ENCODE peak calls at places on chromosomes 4 and X, in four cellular contexts. One of them, this sample, is unnamed.

GRCh38 chrX:107290019-107290418 is 83.6 kb downstream of the DNAAF6 start:
- DNase-seq in fibroblast of pulmonary artery: no peak
- DNase-seq in right lobe of liver: no peak
- DNase-seq in endothelial cell: no peak
- DNase-seq in this sample: no peak

GRCh38 chr4:18571252-18571885 is 549.8 kb upstream of the LCORL start:
- DNase-seq in fibroblast of pulmonary artery: no peak
- DNase-seq in right lobe of liver: no peak
- DNase-seq in endothelial cell: no peak
- DNase-seq in this sample: no peak

GRCh38 chr4:139824882-139825522 is 159.4 kb downstream of the MGST2 start:
- DNase-seq in fibroblast of pulmonary artery: no peak
- DNase-seq in right lobe of liver: no peak
- DNase-seq in endothelial cell: peak; percentile 29
- DNase-seq in this sample: no peak

GRCh38 chr4:112234952-112235609 is 3.5 kb downstream of the AP1AR start:
- DNase-seq in fibroblast of pulmonary artery: peak; percentile 90
- DNase-seq in right lobe of liver: no peak
- DNase-seq in endothelial cell: peak; percentile 57
- DNase-seq in this sample: peak; percentile 44

GRCh38 chrX:133645977-133646750 is 230.9 kb upstream of the GPC4 start:
- DNase-seq in fibroblast of pulmonary artery: peak; percentile 91
- DNase-seq in right lobe of liver: no peak
- DNase-seq in endothelial cell: no peak
- DNase-seq in this sample: no peak

GRCh38 chr4:176492648-176493302 is 173.0 kb downstream of the SPCS3 start:
- DNase-seq in fibroblast of pulmonary artery: peak; percentile 72
- DNase-seq in right lobe of liver: no peak
- DNase-seq in endothelial cell: no peak
- DNase-seq in this sample: no peak

GRCh38 chrX:46279214-46279924 is 265.9 kb downstream of the ZNF674 start:
- DNase-seq in fibroblast of pulmonary artery: no peak
- DNase-seq in right lobe of liver: no peak
- DNase-seq in endothelial cell: no peak
- DNase-seq in this sample: no peak

GRCh38 chrX:132900631-132901030 is 57.8 kb downstream of the HS6ST2 start:
- DNase-seq in fibroblast of pulmonary artery: peak; percentile 13
- DNase-seq in right lobe of liver: no peak
- DNase-seq in endothelial cell: no peak
- DNase-seq in this sample: no peak

GRCh38 chr4:87073570-87074470 is 139.0 kb downstream of the AFF1 start:
- DNase-seq in fibroblast of pulmonary artery: no peak
- DNase-seq in right lobe of liver: peak; percentile 53
- DNase-seq in endothelial cell: no peak
- DNase-seq in this sample: no peak

GRCh38 chrX:38804481-38805293 is 3.4 kb downstream of the MID1IP1 start:
- DNase-seq in fibroblast of pulmonary artery: peak; percentile 25
- DNase-seq in right lobe of liver: peak; percentile 27
- DNase-seq in endothelial cell: peak; percentile 34
- DNase-seq in this sample: no peak

GRCh38 chr4:75110061-75110460 is 177.1 kb downstream of the PARM1 start:
- DNase-seq in fibroblast of pulmonary artery: no peak
- DNase-seq in right lobe of liver: no peak
- DNase-seq in endothelial cell: no peak
- DNase-seq in this sample: no peak

GRCh38 chr4:172129593-172129992 is 316.4 kb downstream of the GALNTL6 start:
- DNase-seq in fibroblast of pulmonary artery: no peak
- DNase-seq in right lobe of liver: no peak
- DNase-seq in endothelial cell: no peak
- DNase-seq in this sample: no peak

GRCh38 chr4:153467154-153467896 is 1.2 kb downstream of the TMEM131L start:
- DNase-seq in fibroblast of pulmonary artery: no peak
- DNase-seq in right lobe of liver: peak; percentile 92
- DNase-seq in endothelial cell: peak; percentile 30
- DNase-seq in this sample: no peak

GRCh38 chr4:124564121-124564520 is 148.4 kb downstream of the ANKRD50 start:
- DNase-seq in fibroblast of pulmonary artery: peak; percentile 13
- DNase-seq in right lobe of liver: no peak
- DNase-seq in endothelial cell: no peak
- DNase-seq in this sample: no peak

GRCh38 chr4:26787461-26788340 is 72.9 kb upstream of the STIM2 start:
- DNase-seq in fibroblast of pulmonary artery: peak; percentile 59
- DNase-seq in right lobe of liver: peak; percentile 70
- DNase-seq in endothelial cell: no peak
- DNase-seq in this sample: no peak

GRCh38 chrX:68912113-68912980 is 83.5 kb downstream of the EFNB1 start:
- DNase-seq in fibroblast of pulmonary artery: no peak
- DNase-seq in right lobe of liver: no peak
- DNase-seq in endothelial cell: no peak
- DNase-seq in this sample: no peak

GRCh38 chrX:133674726-133675470 is 259.6 kb upstream of the GPC4 start:
- DNase-seq in fibroblast of pulmonary artery: no peak
- DNase-seq in right lobe of liver: no peak
- DNase-seq in endothelial cell: no peak
- DNase-seq in this sample: no peak

GRCh38 chr4:106914223-106914622 is 121.9 kb downstream of the DKK2 start:
- DNase-seq in fibroblast of pulmonary artery: peak; percentile 20
- DNase-seq in right lobe of liver: no peak
- DNase-seq in endothelial cell: no peak
- DNase-seq in this sample: no peak

GRCh38 chrX:74492720-74493201 is 71.5 kb downstream of the SLC16A2 start:
- DNase-seq in fibroblast of pulmonary artery: peak; percentile 1
- DNase-seq in right lobe of liver: no peak
- DNase-seq in endothelial cell: peak; percentile 6
- DNase-seq in this sample: no peak

GRCh38 chr4:87490664-87491369 is 38.4 kb downstream of the SPARCL1 start:
- DNase-seq in fibroblast of pulmonary artery: no peak
- DNase-seq in right lobe of liver: no peak
- DNase-seq in endothelial cell: no peak
- DNase-seq in this sample: no peak

GRCh38 chr4:1768367-1769034 is 24.6 kb upstream of the FGFR3 start:
- DNase-seq in fibroblast of pulmonary artery: no peak
- DNase-seq in right lobe of liver: no peak
- DNase-seq in endothelial cell: no peak
- DNase-seq in this sample: no peak

GRCh38 chrX:132613801-132614200 is 125.0 kb upstream of the MBNL3 start:
- DNase-seq in fibroblast of pulmonary artery: no peak
- DNase-seq in right lobe of liver: no peak
- DNase-seq in endothelial cell: no peak
- DNase-seq in this sample: no peak

GRCh38 chr4:89599026-89599425 is 237.9 kb downstream of the SNCA start:
- DNase-seq in fibroblast of pulmonary artery: no peak
- DNase-seq in right lobe of liver: no peak
- DNase-seq in endothelial cell: no peak
- DNase-seq in this sample: no peak

GRCh38 chr4:25805255-25805860 is 57.4 kb downstream of the SEL1L3 start:
- DNase-seq in fibroblast of pulmonary artery: no peak
- DNase-seq in right lobe of liver: no peak
- DNase-seq in endothelial cell: no peak
- DNase-seq in this sample: no peak

GRCh38 chrX:85569691-85570090 is 190.2 kb upstream of the POF1B start:
- DNase-seq in fibroblast of pulmonary artery: no peak
- DNase-seq in right lobe of liver: no peak
- DNase-seq in endothelial cell: no peak
- DNase-seq in this sample: no peak

GRCh38 chr4:183876268-183876934 is 28.7 kb upstream of the STOX2 start:
- DNase-seq in fibroblast of pulmonary artery: peak; percentile 91
- DNase-seq in right lobe of liver: peak; percentile 53
- DNase-seq in endothelial cell: no peak
- DNase-seq in this sample: peak; percentile 66

GRCh38 chr4:151344948-151345347 is 19.5 kb upstream of the SH3D19 start:
- DNase-seq in fibroblast of pulmonary artery: no peak
- DNase-seq in right lobe of liver: no peak
- DNase-seq in endothelial cell: no peak
- DNase-seq in this sample: no peak

GRCh38 chr4:129140521-129140920 is 44.6 kb downstream of the C4orf33 start:
- DNase-seq in fibroblast of pulmonary artery: peak; percentile 2
- DNase-seq in right lobe of liver: no peak
- DNase-seq in endothelial cell: no peak
- DNase-seq in this sample: no peak

GRCh38 chr4:125780159-125780558 is 465.4 kb downstream of the FAT4 start:
- DNase-seq in fibroblast of pulmonary artery: peak; percentile 67
- DNase-seq in right lobe of liver: no peak
- DNase-seq in endothelial cell: no peak
- DNase-seq in this sample: no peak

GRCh38 chr4:91769912-91770311 is 533.9 kb upstream of the GRID2 start:
- DNase-seq in fibroblast of pulmonary artery: no peak
- DNase-seq in right lobe of liver: no peak
- DNase-seq in endothelial cell: no peak
- DNase-seq in this sample: no peak

GRCh38 chr4:67152976-67153375 is 392.3 kb downstream of the CENPC start:
- DNase-seq in fibroblast of pulmonary artery: no peak
- DNase-seq in right lobe of liver: no peak
- DNase-seq in endothelial cell: no peak
- DNase-seq in this sample: no peak

GRCh38 chr4:77834403-77834802 is 15.2 kb upstream of the CNOT6L start:
- DNase-seq in fibroblast of pulmonary artery: no peak
- DNase-seq in right lobe of liver: no peak
- DNase-seq in endothelial cell: no peak
- DNase-seq in this sample: no peak

GRCh38 chr4:77827343-77827742 is 8.2 kb upstream of the CNOT6L start:
- DNase-seq in fibroblast of pulmonary artery: no peak
- DNase-seq in right lobe of liver: no peak
- DNase-seq in endothelial cell: no peak
- DNase-seq in this sample: no peak

GRCh38 chr4:77833158-77833724 is 14.1 kb upstream of the CNOT6L start:
- DNase-seq in fibroblast of pulmonary artery: no peak
- DNase-seq in right lobe of liver: no peak
- DNase-seq in endothelial cell: no peak
- DNase-seq in this sample: no peak
- TF ChIP-seq CTCF in fibroblast of pulmonary artery: no peak
- TF ChIP-seq CTCF in right lobe of liver: no peak
- TF ChIP-seq CTCF in endothelial cell: no peak
- TF ChIP-seq CTCF in this sample: no peak

GRCh38 chr4:622996-623913 is 2.1 kb upstream of the PDE6B start:
- DNase-seq in fibroblast of pulmonary artery: no peak
- DNase-seq in right lobe of liver: no peak
- DNase-seq in endothelial cell: no peak
- DNase-seq in this sample: no peak

GRCh38 chr4:623914-624626 is 1.3 kb upstream of the PDE6B start:
- DNase-seq in fibroblast of pulmonary artery: no peak
- DNase-seq in right lobe of liver: no peak
- DNase-seq in endothelial cell: no peak
- DNase-seq in this sample: no peak

GRCh38 chr4:625631-626031 is 258 bp downstream of the PDE6B start:
- DNase-seq in fibroblast of pulmonary artery: no peak
- DNase-seq in right lobe of liver: no peak
- DNase-seq in endothelial cell: no peak
- DNase-seq in this sample: no peak

GRCh38 chr4:626201-627091 is 1.1 kb downstream of the PDE6B start:
- DNase-seq in fibroblast of pulmonary artery: no peak
- DNase-seq in right lobe of liver: no peak
- DNase-seq in endothelial cell: no peak
- DNase-seq in this sample: no peak

GRCh38 chr4:624705-625590 is at the start of gene PDE6B:
- DNase-seq in fibroblast of pulmonary artery: no peak
- DNase-seq in right lobe of liver: no peak
- DNase-seq in endothelial cell: no peak
- DNase-seq in this sample: no peak
- TF ChIP-seq CTCF in fibroblast of pulmonary artery: no peak
- TF ChIP-seq CTCF in right lobe of liver: no peak
- TF ChIP-seq CTCF in endothelial cell: no peak
- TF ChIP-seq CTCF in this sample: no peak

GRCh38 chrX:16836371-16836770 is 33.8 kb downstream of the RBBP7 start:
- DNase-seq in fibroblast of pulmonary artery: no peak
- DNase-seq in right lobe of liver: no peak
- DNase-seq in endothelial cell: peak; percentile 43
- DNase-seq in this sample: no peak
- TF ChIP-seq CTCF in fibroblast of pulmonary artery: peak; percentile 19
- TF ChIP-seq CTCF in right lobe of liver: no peak
- TF ChIP-seq CTCF in endothelial cell: peak; percentile 54
- TF ChIP-seq CTCF in this sample: no peak

DNA sequence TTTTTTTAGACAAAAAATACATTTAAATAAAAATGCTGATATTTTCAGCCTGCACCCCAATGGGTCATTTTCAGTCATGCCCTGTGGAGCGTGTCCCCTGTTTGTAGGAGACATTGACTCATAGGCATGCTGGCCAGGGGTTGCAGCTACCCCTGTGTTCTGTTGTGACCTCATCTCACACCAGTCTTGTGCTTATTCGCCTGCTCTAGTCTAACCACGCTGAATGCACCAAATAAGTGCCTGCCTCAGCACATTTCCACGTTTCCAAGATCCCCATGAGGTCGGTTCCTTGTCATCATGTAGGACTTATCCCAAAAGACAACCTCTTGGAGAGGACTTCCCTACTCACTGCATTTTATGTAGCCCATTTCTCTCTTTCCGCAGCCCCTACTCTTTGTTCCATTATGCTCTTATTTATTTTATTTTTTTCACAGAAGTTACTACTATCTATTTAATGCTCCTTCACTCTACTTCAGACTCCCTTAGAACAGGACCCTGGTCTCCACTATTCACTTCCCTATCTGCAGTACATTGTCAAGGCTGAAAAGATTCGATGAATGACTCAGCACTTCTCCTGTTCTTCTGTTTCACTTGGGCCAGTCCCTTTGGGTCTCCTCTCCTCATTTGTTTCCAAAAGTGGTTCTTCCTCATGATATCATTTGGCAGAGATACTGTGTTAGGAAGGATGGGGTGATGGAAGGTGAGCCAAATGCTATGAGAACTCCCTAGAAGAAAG is 109.7 kb downstream of the MSL3 start:
- DNase-seq in fibroblast of pulmonary artery: peak; percentile 13
- DNase-seq in right lobe of liver: no peak
- DNase-seq in endothelial cell: no peak
- DNase-seq in this sample: no peak
- TF ChIP-seq CTCF in fibroblast of pulmonary artery: no peak
- TF ChIP-seq CTCF in right lobe of liver: no peak
- TF ChIP-seq CTCF in endothelial cell: no peak
- TF ChIP-seq CTCF in this sample: no peak

GRCh38 chr4:169286562-169287301 is 16.0 kb upstream of the SH3RF1 start:
- DNase-seq in fibroblast of pulmonary artery: peak; percentile 39
- DNase-seq in right lobe of liver: no peak
- DNase-seq in endothelial cell: no peak
- DNase-seq in this sample: no peak
- TF ChIP-seq CTCF in fibroblast of pulmonary artery: no peak
- TF ChIP-seq CTCF in right lobe of liver: no peak
- TF ChIP-seq CTCF in endothelial cell: peak; percentile 21
- TF ChIP-seq CTCF in this sample: no peak

This sample was measured in omental fat pad.